ENCODE peak calls at places on chromosomes 5 and 9, in seven cellular contexts. Q is LNCaP clone FGC, T is adrenal gland, M is tibial nerve, Y is neural progenitor cell, L is mucosa of descending colon, E is HFF-Myc. U is an unnamed sample.

GRCh38 chr9:2568689-2569088 is 52.9 kb upstream of the VLDLR start:
- DNase-seq in Q (no peak), T (peak; percentile 26), M (no peak), Y (no peak), L (peak; percentile 16), E (no peak), U (no peak)

GRCh38 chr9:698276-698675 is 143.2 kb upstream of the DMRT1 start:
- DNase-seq in Q (no peak), T (no peak), M (no peak), Y (no peak), L (no peak), E (no peak), U (no peak)

GRCh38 chr5:1315709-1316587 is 21.1 kb upstream of the TERT start:
- DNase-seq in Q (peak; percentile 99), T (peak; percentile 14), M (no peak), Y (peak; percentile 28), L (peak; percentile 93), E (no peak), U (no peak)

GRCh38 chr9:135241381-135242380 is 154.2 kb downstream of the OLFM1 start:
- DNase-seq in Q (no peak), T (no peak), M (no peak), Y (peak; percentile 67), L (no peak), E (no peak), U (no peak)

GRCh38 chr5:115296130-115296997 is at the start of gene CCDC112:
- DNase-seq in Q (peak; percentile 40), T (peak; percentile 86), M (peak; percentile 48), Y (peak; percentile 89), L (peak; percentile 86), E (peak; percentile 27), U (peak; percentile 42)

GRCh38 chr5:19200251-19200650 is 787.7 kb downstream of the CDH18 start:
- DNase-seq in Q (no peak), T (no peak), M (no peak), Y (no peak), L (no peak), E (no peak), U (no peak)

GRCh38 chr5:168679515-168679920 is 100.3 kb upstream of the PANK3 start:
- DNase-seq in Q (peak; percentile 19), T (peak; percentile 64), M (peak; percentile 81), Y (peak; percentile 91), L (peak; percentile 91), E (peak; percentile 47), U (peak; percentile 22)

GRCh38 chr9:73152953-73153352 is 1.3 kb downstream of the ANXA1 start:
- DNase-seq in Q (no peak), T (no peak), M (no peak), Y (no peak), L (no peak), E (no peak), U (no peak)

GRCh38 chr5:5154733-5155132 is 14.6 kb downstream of the ADAMTS16 start:
- DNase-seq in Q (no peak), T (no peak), M (no peak), Y (no peak), L (no peak), E (no peak), U (no peak)

GRCh38 chr5:52801329-52801728 is 13.6 kb downstream of the ITGA1 start:
- DNase-seq in Q (no peak), T (no peak), M (no peak), Y (peak; percentile 58), L (no peak), E (no peak), U (no peak)

GRCh38 chr5:135482383-135482933 is 30.3 kb upstream of the TIFAB start:
- DNase-seq in Q (no peak), T (peak; percentile 87), M (no peak), Y (peak; percentile 77), L (no peak), E (no peak), U (no peak)

GRCh38 chr9:98057095-98057799 is 715 bp downstream of the NANS start:
- DNase-seq in Q (no peak), T (no peak), M (peak; percentile 10), Y (peak; percentile 4), L (no peak), E (no peak), U (no peak)

GRCh38 chr5:35458824-35459207 is 158.8 kb upstream of the SPEF2 start:
- DNase-seq in Q (peak; percentile 28), T (no peak), M (no peak), Y (no peak), L (peak; percentile 53), E (no peak), U (peak; percentile 27)

GRCh38 chr9:124477211-124478013 is 27.2 kb downstream of the ADGRD2 start:
- DNase-seq in Q (no peak), T (no peak), M (no peak), Y (peak; percentile 82), L (no peak), E (no peak), U (no peak)

GRCh38 chr5:57824047-57824446 is 341.4 kb upstream of the ACTBL2 start:
- DNase-seq in Q (no peak), T (no peak), M (no peak), Y (no peak), L (no peak), E (no peak), U (no peak)

GRCh38 chr9:35618854-35619799 is 914 bp upstream of the CD72 start:
- DNase-seq in Q (no peak), T (no peak), M (no peak), Y (no peak), L (peak; percentile 44), E (no peak), U (no peak)

GRCh38 chr5:68745459-68745858 is 348.4 kb upstream of the SLC30A5 start:
- DNase-seq in Q (no peak), T (no peak), M (no peak), Y (no peak), L (peak; percentile 6), E (no peak), U (no peak)

GRCh38 chr9:133558191-133559126 is 24.0 kb downstream of the ADAMTSL2 start:
- DNase-seq in Q (no peak), T (no peak), M (no peak), Y (peak; percentile 52), L (no peak), E (peak; percentile 82), U (peak; percentile 22)
- H3K4me3 ChIP-seq in Q (no peak overlapping the region), T (no peak overlapping the region), M (no peak overlapping the region), Y (no peak overlapping the region), L (no peak overlapping the region), E (peak overlapping the region; percentile 5), U (no peak overlapping the region)

GRCh38 chr5:14405267-14405666 is 176.3 kb upstream of the OTULINL start:
- DNase-seq in Q (no peak), T (no peak), M (no peak), Y (peak; percentile 37), L (peak; percentile 25), E (no peak), U (no peak)
- TF ChIP-seq CTCF in Q (peak; percentile 20), T (no peak), M (no peak), Y (peak; percentile 60), L (no peak), E (peak; percentile 44), U (peak; percentile 47)

GRCh38 chr5:145943674-145944121 is 7.3 kb downstream of the SH3RF2 start:
- DNase-seq in Q (no peak), T (no peak), M (no peak), Y (no peak), L (peak; percentile 62), E (no peak), U (no peak)

GRCh38 chr5:145947581-145947980 is 11.2 kb downstream of the SH3RF2 start:
- DNase-seq in Q (no peak), T (no peak), M (no peak), Y (no peak), L (no peak), E (no peak), U (no peak)

GRCh38 chr5:145946112-145946861 is 9.9 kb downstream of the SH3RF2 start:
- DNase-seq in Q (no peak), T (peak; percentile 46), M (no peak), Y (no peak), L (no peak), E (no peak), U (peak; percentile 50)

GRCh38 chr5:145944328-145944727 is 8.0 kb downstream of the SH3RF2 start:
- DNase-seq in Q (no peak), T (no peak), M (no peak), Y (no peak), L (peak; percentile 59), E (no peak), U (no peak)

DNA sequence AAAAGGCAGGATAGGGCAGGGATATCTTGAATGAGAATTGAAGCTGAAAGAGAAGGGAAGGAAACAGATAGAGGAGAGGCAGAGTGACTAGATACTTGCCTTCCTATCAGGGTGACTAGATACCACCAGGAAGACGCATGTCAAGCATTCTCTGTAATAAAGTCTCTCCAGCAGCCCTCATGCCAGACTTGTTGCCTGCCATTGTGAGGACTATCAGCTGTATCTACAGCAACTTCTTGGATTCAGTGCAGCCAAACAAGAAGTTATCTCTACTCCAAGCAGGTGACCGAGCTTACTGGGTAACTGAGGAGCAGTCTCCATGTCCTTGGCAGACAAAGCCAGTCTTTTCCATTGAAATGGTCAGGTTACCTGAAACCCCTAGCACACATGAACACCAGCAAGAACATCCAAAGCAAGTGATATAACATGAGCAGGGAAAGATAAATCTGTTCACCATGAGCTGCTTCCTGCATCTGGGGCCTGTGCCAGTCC is 9.3 kb downstream of the SH3RF2 start:
- DNase-seq in Q (no peak), T (no peak), M (no peak), Y (no peak), L (no peak), E (no peak), U (no peak)
- H3K4me3 ChIP-seq in Q (no peak overlapping the region), T (no peak overlapping the region), M (no peak overlapping the region), Y (no peak overlapping the region), L (no peak overlapping the region), E (no peak overlapping the region), U (no peak overlapping the region)

GRCh38 chr5:137575211-137575610 is 76.1 kb upstream of the SPOCK1 start:
- DNase-seq in Q (no peak), T (no peak), M (no peak), Y (no peak), L (no peak), E (no peak), U (no peak)

GRCh38 chr5:137575847-137576246 is 76.7 kb upstream of the SPOCK1 start:
- DNase-seq in Q (no peak), T (no peak), M (no peak), Y (no peak), L (no peak), E (peak; percentile 44), U (no peak)

GRCh38 chr5:137582218-137582617 is 83.1 kb upstream of the SPOCK1 start:
- DNase-seq in Q (no peak), T (no peak), M (peak; percentile 20), Y (no peak), L (no peak), E (no peak), U (no peak)

GRCh38 chr5:137583129-137583528 is 84.0 kb upstream of the SPOCK1 start:
- DNase-seq in Q (no peak), T (no peak), M (no peak), Y (no peak), L (no peak), E (no peak), U (no peak)

DNA sequence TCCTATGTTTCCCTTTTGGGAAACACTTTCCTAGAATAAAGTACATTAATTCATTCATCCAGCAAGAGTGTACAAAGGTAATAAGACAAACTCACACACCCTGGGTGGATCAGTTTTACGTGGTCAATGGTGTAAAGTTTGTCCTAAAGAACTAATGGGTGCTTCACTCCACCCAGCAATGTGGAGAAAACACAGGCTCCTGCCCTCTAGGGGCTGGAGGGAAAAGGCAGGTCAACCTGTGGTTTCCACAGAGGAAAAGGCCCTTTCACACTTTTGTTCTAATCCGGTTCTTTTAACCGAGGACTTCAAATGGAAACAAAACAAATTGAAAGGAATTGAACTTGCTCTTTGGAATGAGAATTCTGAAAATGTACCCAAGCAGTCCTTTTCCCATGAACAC is 80.9 kb upstream of the SPOCK1 start:
- DNase-seq in Q (no peak), T (no peak), M (no peak), Y (peak; percentile 21), L (no peak), E (no peak), U (no peak)
- TF ChIP-seq CTCF in Q (peak; percentile 35), T (no peak), M (no peak), Y (peak; percentile 50), L (no peak), E (peak; percentile 45), U (peak; percentile 57)

U was measured in retinal pigment epithelial cell.